ENCODE peak calls at places on chromosomes 7 and 10, in ten cellular contexts. One of them, this sample, is unnamed.

GRCh38 chr10:70292016-70292415 is 8.2 kb upstream of the NPFFR1 start:
- DNase-seq in HuH-7: no peak
- DNase-seq in astrocyte of the spinal cord: no peak
- DNase-seq in left colon: no peak
- DNase-seq in putamen: no peak
- DNase-seq in C1 segment of cervical spinal cord: no peak
- DNase-seq in A549: no peak
- DNase-seq in NCI-H1105: no peak
- DNase-seq in stimulated activated CD4-positive, alpha-beta T cell treated with anti-CD3 and anti-CD28 coated beads, Interleukin-4, amount 100 ng/mL, for 1 hour: no peak
- DNase-seq in activated effector memory CD4-positive, alpha-beta T cell treated with Interleukin-2 at 50 U/mL for 16 hours: no peak
- DNase-seq in this sample: no peak

GRCh38 chr7:138886501-138886917 is 88.5 kb upstream of the ATP6V0A4 start:
- DNase-seq in astrocyte of the spinal cord: peak
- DNase-seq in stimulated activated CD4-positive, alpha-beta T cell treated with anti-CD3 and anti-CD28 coated beads, Interleukin-4, amount 100 ng/mL, for 1 hour: no peak
- DNase-seq in activated effector memory CD4-positive, alpha-beta T cell treated with Interleukin-2 at 50 U/mL for 16 hours: no peak
- DNase-seq in putamen: peak
- DNase-seq in C1 segment of cervical spinal cord: no peak
- DNase-seq in HuH-7: peak
- DNase-seq in left colon: no peak
- DNase-seq in NCI-H1105: no peak
- DNase-seq in A549: peak
- DNase-seq in this sample: peak

GRCh38 chr7:132653364-132653930 is 77.2 kb upstream of the PLXNA4 start:
- DNase-seq in NCI-H1105: no peak
- DNase-seq in stimulated activated CD4-positive, alpha-beta T cell treated with anti-CD3 and anti-CD28 coated beads, Interleukin-4, amount 100 ng/mL, for 1 hour: no peak
- DNase-seq in C1 segment of cervical spinal cord: no peak
- DNase-seq in putamen: no peak
- DNase-seq in HuH-7: no peak
- DNase-seq in activated effector memory CD4-positive, alpha-beta T cell treated with Interleukin-2 at 50 U/mL for 16 hours: no peak
- DNase-seq in left colon: no peak
- DNase-seq in astrocyte of the spinal cord: no peak
- DNase-seq in A549: no peak
- DNase-seq in this sample: no peak

GRCh38 chr10:118669020-118669766 is 73.7 kb upstream of the PRLHR start:
- DNase-seq in left colon: no peak
- DNase-seq in stimulated activated CD4-positive, alpha-beta T cell treated with anti-CD3 and anti-CD28 coated beads, Interleukin-4, amount 100 ng/mL, for 1 hour: no peak
- DNase-seq in astrocyte of the spinal cord: peak
- DNase-seq in activated effector memory CD4-positive, alpha-beta T cell treated with Interleukin-2 at 50 U/mL for 16 hours: no peak
- DNase-seq in putamen: peak
- DNase-seq in C1 segment of cervical spinal cord: peak
- DNase-seq in A549: no peak
- DNase-seq in NCI-H1105: no peak
- DNase-seq in HuH-7: no peak
- DNase-seq in this sample: no peak

GRCh38 chr10:98080474-98080873 is 50.1 kb upstream of the CRTAC1 start:
- DNase-seq in HuH-7: no peak
- DNase-seq in astrocyte of the spinal cord: no peak
- DNase-seq in C1 segment of cervical spinal cord: no peak
- DNase-seq in stimulated activated CD4-positive, alpha-beta T cell treated with anti-CD3 and anti-CD28 coated beads, Interleukin-4, amount 100 ng/mL, for 1 hour: no peak
- DNase-seq in A549: no peak
- DNase-seq in left colon: no peak
- DNase-seq in NCI-H1105: no peak
- DNase-seq in putamen: no peak
- DNase-seq in activated effector memory CD4-positive, alpha-beta T cell treated with Interleukin-2 at 50 U/mL for 16 hours: no peak
- DNase-seq in this sample: no peak

GRCh38 chr10:93032105-93032808 is 28.3 kb upstream of the CYP26C1 start:
- DNase-seq in stimulated activated CD4-positive, alpha-beta T cell treated with anti-CD3 and anti-CD28 coated beads, Interleukin-4, amount 100 ng/mL, for 1 hour: no peak
- DNase-seq in left colon: no peak
- DNase-seq in activated effector memory CD4-positive, alpha-beta T cell treated with Interleukin-2 at 50 U/mL for 16 hours: no peak
- DNase-seq in putamen: no peak
- DNase-seq in astrocyte of the spinal cord: no peak
- DNase-seq in NCI-H1105: no peak
- DNase-seq in HuH-7: no peak
- DNase-seq in C1 segment of cervical spinal cord: peak
- DNase-seq in A549: no peak
- DNase-seq in this sample: no peak

GRCh38 chr10:133123746-133124356 is 36.1 kb downstream of the ADGRA1 start:
- DNase-seq in activated effector memory CD4-positive, alpha-beta T cell treated with Interleukin-2 at 50 U/mL for 16 hours: no peak
- DNase-seq in astrocyte of the spinal cord: no peak
- DNase-seq in stimulated activated CD4-positive, alpha-beta T cell treated with anti-CD3 and anti-CD28 coated beads, Interleukin-4, amount 100 ng/mL, for 1 hour: no peak
- DNase-seq in putamen: no peak
- DNase-seq in HuH-7: no peak
- DNase-seq in A549: no peak
- DNase-seq in C1 segment of cervical spinal cord: no peak
- DNase-seq in left colon: no peak
- DNase-seq in NCI-H1105: no peak
- DNase-seq in this sample: no peak

GRCh38 chr7:156026076-156027002 is 214.1 kb upstream of the SHH start:
- DNase-seq in NCI-H1105: no peak
- DNase-seq in stimulated activated CD4-positive, alpha-beta T cell treated with anti-CD3 and anti-CD28 coated beads, Interleukin-4, amount 100 ng/mL, for 1 hour: no peak
- DNase-seq in putamen: no peak
- DNase-seq in activated effector memory CD4-positive, alpha-beta T cell treated with Interleukin-2 at 50 U/mL for 16 hours: no peak
- DNase-seq in C1 segment of cervical spinal cord: no peak
- DNase-seq in left colon: no peak
- DNase-seq in A549: no peak
- DNase-seq in HuH-7: no peak
- DNase-seq in astrocyte of the spinal cord: no peak
- DNase-seq in this sample: no peak

GRCh38 chr7:151923097-151923876 is 33.0 kb upstream of the GALNTL5 start:
- DNase-seq in C1 segment of cervical spinal cord: no peak
- DNase-seq in A549: no peak
- DNase-seq in astrocyte of the spinal cord: no peak
- DNase-seq in HuH-7: no peak
- DNase-seq in activated effector memory CD4-positive, alpha-beta T cell treated with Interleukin-2 at 50 U/mL for 16 hours: no peak
- DNase-seq in putamen: peak
- DNase-seq in left colon: no peak
- DNase-seq in stimulated activated CD4-positive, alpha-beta T cell treated with anti-CD3 and anti-CD28 coated beads, Interleukin-4, amount 100 ng/mL, for 1 hour: no peak
- DNase-seq in NCI-H1105: no peak
- DNase-seq in this sample: peak

GRCh38 chr7:18312482-18312881 is 183.1 kb upstream of the HDAC9 start:
- DNase-seq in stimulated activated CD4-positive, alpha-beta T cell treated with anti-CD3 and anti-CD28 coated beads, Interleukin-4, amount 100 ng/mL, for 1 hour: no peak
- DNase-seq in A549: no peak
- DNase-seq in astrocyte of the spinal cord: no peak
- DNase-seq in NCI-H1105: no peak
- DNase-seq in activated effector memory CD4-positive, alpha-beta T cell treated with Interleukin-2 at 50 U/mL for 16 hours: no peak
- DNase-seq in left colon: no peak
- DNase-seq in putamen: no peak
- DNase-seq in C1 segment of cervical spinal cord: no peak
- DNase-seq in HuH-7: no peak
- DNase-seq in this sample: no peak

This sample was measured in NCI-H1092 treated with DMSO at 0.1 percent for 48 hours.